ENCODE peak calls at places on chromosomes 3 and 15, in ten cellular contexts. C, U, B, D, S, V, L, X, Z and R are unnamed samples.

GRCh38 chr3:94413721-94414106 is 350.9 kb downstream of the NSUN3 start:
- DNase-seq in C (no peak), Z (peak; percentile 61), B (no peak), U (no peak), X (peak; percentile 65), V (peak; percentile 94), D (peak; percentile 51), L (no peak), S (no peak), R (no peak)

GRCh38 chr15:46854559-46854958 is 862.7 kb upstream of the SEMA6D start:
- DNase-seq in L (no peak), D (peak; percentile 8), B (no peak), U (no peak), X (no peak), S (no peak), Z (no peak), C (no peak), V (no peak), R (no peak)

GRCh38 chr3:4042070-4042469 is 242.8 kb downstream of the LRRN1 start:
- DNase-seq in X (no peak), D (no peak), Z (no peak), S (no peak), B (no peak), L (no peak), C (no peak), V (no peak), U (no peak), R (no peak)

GRCh38 chr3:57784089-57784735 is 28.1 kb downstream of the SLMAP start:
- DNase-seq in B (no peak), C (no peak), L (no peak), V (no peak), S (no peak), U (no peak), Z (no peak), D (no peak), X (no peak), R (no peak)

GRCh38 chr3:42161050-42161935 is 70.1 kb downstream of the TRAK1 start:
- DNase-seq in S (no peak), B (no peak), Z (peak; percentile 57), X (peak; percentile 18), U (no peak), V (peak; percentile 62), D (peak; percentile 38), C (no peak), L (no peak), R (no peak)

GRCh38 chr3:72380193-72380592 is 468.1 kb downstream of the SHQ1 start:
- DNase-seq in S (no peak), X (peak; percentile 50), B (no peak), V (peak; percentile 42), Z (peak; percentile 61), L (no peak), U (no peak), D (peak; percentile 58), C (no peak), R (no peak)

GRCh38 chr15:84633311-84634227 is 20.5 kb downstream of the WDR73 start:
- DNase-seq in B (peak; percentile 54), C (peak; percentile 79), L (peak; percentile 62), D (peak; percentile 73), V (peak; percentile 76), S (peak; percentile 78), U (peak; percentile 70), Z (peak; percentile 60), X (peak; percentile 60), R (no peak)

GRCh38 chr15:80803580-80804525 is 24.7 kb downstream of the CEMIP start:
- DNase-seq in Z (no peak), B (no peak), S (no peak), U (no peak), X (no peak), C (no peak), L (no peak), D (no peak), V (no peak), R (no peak)

GRCh38 chr15:39803016-39803415 is 20.4 kb upstream of the FSIP1 start:
- DNase-seq in B (no peak), S (no peak), Z (no peak), U (no peak), V (no peak), C (no peak), L (no peak), X (no peak), D (no peak), R (no peak)

GRCh38 chr3:190862209-190863118 is at the start of gene GMNC:
- DNase-seq in U (peak; percentile 81), Z (peak; percentile 76), S (peak; percentile 86), X (peak; percentile 66), D (peak; percentile 54), L (peak; percentile 91), B (peak; percentile 66), V (peak; percentile 68), C (peak; percentile 90), R (peak; percentile 35)

DNA sequence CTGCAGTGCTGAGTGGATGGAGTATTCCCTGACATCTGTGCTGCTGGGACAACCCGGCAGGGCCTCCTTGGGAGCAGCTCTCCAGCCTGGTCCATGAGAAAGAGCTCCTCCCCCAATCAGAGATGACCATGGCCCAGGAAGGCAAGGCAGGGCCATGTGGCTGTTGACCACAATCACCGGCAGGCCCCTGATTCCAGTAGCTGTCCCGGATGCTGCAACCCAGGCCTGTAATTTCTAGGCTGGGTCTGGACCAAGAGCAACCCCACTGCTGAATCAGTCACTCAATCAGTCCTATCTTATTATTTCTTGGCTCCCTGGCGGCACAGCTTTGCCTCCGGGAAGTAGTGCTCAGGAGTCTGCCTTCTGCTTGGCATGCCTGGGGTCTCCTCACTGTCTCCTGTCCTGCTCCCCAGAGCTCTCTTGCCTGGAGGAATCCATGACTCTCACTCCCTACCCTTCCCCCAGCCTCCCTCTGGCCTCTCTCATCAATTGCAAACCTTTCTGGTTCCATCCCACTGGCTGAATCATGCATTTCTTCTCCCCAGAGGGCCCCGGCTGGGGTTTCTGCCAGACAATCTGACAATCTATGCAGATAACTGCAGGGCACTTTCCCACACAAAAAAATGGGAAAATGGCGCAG is 32.6 kb upstream of the ITGA11 start:
- DNase-seq in X (peak; percentile 16), C (no peak), V (peak; percentile 55), D (peak; percentile 67), U (no peak), Z (peak; percentile 82), L (no peak), S (no peak), B (no peak), R (no peak)
- TF ChIP-seq CTCF in X (no peak), C (no peak), V (no peak), D (no peak), U (no peak), Z (no peak), L (no peak), S (no peak), B (no peak), R (no peak)

GRCh38 chr3:135981701-135982403 is 16.3 kb downstream of the PPP2R3A start:
- DNase-seq in L (no peak), C (no peak), Z (peak; percentile 85), B (no peak), V (no peak), U (no peak), D (peak; percentile 51), X (no peak), S (no peak), R (no peak)
- TF ChIP-seq CTCF in L (no peak), C (no peak), Z (no peak), B (no peak), V (no peak), U (no peak), D (no peak), X (no peak), S (no peak), R (no peak)

GRCh38 chr15:65400760-65401606 is 21.8 kb downstream of the IGDCC4 start:
- DNase-seq in S (peak; percentile 60), B (peak; percentile 78), X (peak; percentile 39), U (peak; percentile 83), Z (peak; percentile 79), C (peak; percentile 85), V (peak; percentile 92), D (peak; percentile 55), L (peak; percentile 79), R (peak; percentile 47)
- TF ChIP-seq CTCF in S (peak; percentile 70), B (peak; percentile 69), X (peak; percentile 81), U (peak; percentile 91), Z (peak; percentile 88), C (peak; percentile 78), V (peak; percentile 89), D (peak; percentile 76), L (peak; percentile 49), R (no peak)

GRCh38 chr15:31486906-31487695 is 160.5 kb downstream of the KLF13 start:
- DNase-seq in V (no peak), S (no peak), B (no peak), L (peak; percentile 14), U (no peak), D (no peak), Z (no peak), X (no peak), C (no peak), R (no peak)

GRCh38 chr15:31486506-31486905 is 159.9 kb downstream of the KLF13 start:
- DNase-seq in C (no peak), X (no peak), V (no peak), L (peak; percentile 42), Z (no peak), D (no peak), S (no peak), B (no peak), U (no peak), R (no peak)

GRCh38 chr15:31489281-31489680 is 162.6 kb downstream of the KLF13 start:
- DNase-seq in D (no peak), L (peak; percentile 11), V (no peak), B (no peak), X (no peak), S (no peak), Z (no peak), C (no peak), U (no peak), R (no peak)

GRCh38 chr15:31488437-31489204 is 162.0 kb downstream of the KLF13 start:
- DNase-seq in D (peak; percentile 90), S (peak; percentile 46), C (no peak), Z (peak; percentile 95), B (peak; percentile 39), X (peak; percentile 85), V (peak; percentile 95), L (peak; percentile 75), U (peak; percentile 79), R (no peak)

GRCh38 chr15:31487811-31488436 is 161.3 kb downstream of the KLF13 start:
- DNase-seq in V (peak; percentile 26), X (peak; percentile 11), U (no peak), C (no peak), D (peak; percentile 66), L (peak; percentile 10), S (no peak), B (no peak), Z (peak; percentile 89), R (no peak)
- TF ChIP-seq CTCF in V (peak; percentile 20), X (no peak), U (no peak), C (no peak), D (no peak), L (no peak), S (no peak), B (no peak), Z (peak; percentile 8), R (no peak)

GRCh38 chr3:177740270-177740669 is 543.0 kb upstream of the TBL1XR1 start:
- DNase-seq in L (no peak), D (no peak), X (no peak), U (no peak), B (no peak), Z (no peak), C (no peak), V (no peak), S (no peak), R (no peak)
- TF ChIP-seq CTCF in L (no peak), D (no peak), X (no peak), U (no peak), B (no peak), Z (no peak), C (no peak), V (no peak), S (no peak), R (no peak)